ENCODE peak calls at places on chromosome 22, in five cellular contexts. H is spleen; Z is psoas muscle; S is aorta; J is CD8-positive, alpha-beta memory T cell. M is an unnamed sample.

GRCh38 chr22:38347944-38348750 is 30.9 kb upstream of the CSNK1E start:
- DNase-seq in H (peak; percentile 46), Z (no peak), S (no peak), J (no peak), M (no peak)

GRCh38 chr22:50139843-50140415 is 30.6 kb upstream of the PANX2 start:
- DNase-seq in H (no peak), Z (no peak), S (peak; percentile 49), J (no peak), M (no peak)

GRCh38 chr22:48234011-48234410 is 1471.6 kb downstream of the TBC1D22A start:
- DNase-seq in H (no peak), Z (no peak), S (no peak), J (no peak), M (no peak)

GRCh38 chr22:50600967-50601668 is 525 bp downstream of the MAPK8IP2 start:
- DNase-seq in H (peak; percentile 75), Z (no peak), S (peak; percentile 73), J (no peak), M (no peak)

GRCh38 chr22:38406617-38407016 is 48.4 kb downstream of the KCNJ4 start:
- DNase-seq in H (no peak), Z (no peak), S (no peak), J (no peak), M (no peak)

GRCh38 chr22:40485813-40486610 is 115.6 kb downstream of the SGSM3 start:
- DNase-seq in H (no peak), Z (peak; percentile 59), S (no peak), J (no peak), M (no peak)

GRCh38 chr22:44088976-44089570 is 65.0 kb downstream of the PARVB start:
- DNase-seq in H (no peak), Z (peak; percentile 57), S (no peak), J (no peak), M (no peak)

GRCh38 chr22:45972868-45973212 is 4.1 kb downstream of the WNT7B start:
- DNase-seq in H (no peak), Z (no peak), S (no peak), J (no peak), M (no peak)

GRCh38 chr22:33397381-33397907 is 339.3 kb upstream of the SYN3 start:
- DNase-seq in H (no peak), Z (no peak), S (no peak), J (no peak), M (no peak)

GRCh38 chr22:20258584-20259335 is 9.4 kb downstream of the RTN4R start:
- DNase-seq in H (no peak), Z (no peak), S (no peak), J (no peak), M (no peak)

GRCh38 chr22:46093796-46094195 is 56.5 kb upstream of the PPARA start:
- DNase-seq in H (no peak), Z (no peak), S (no peak), J (no peak), M (no peak)

GRCh38 chr22:44025171-44026065 is 1.3 kb downstream of the PARVB start:
- DNase-seq in H (peak; percentile 88), Z (peak; percentile 58), S (peak; percentile 72), J (no peak), M (no peak)

GRCh38 chr22:22591348-22592299 is 32.6 kb upstream of the PRAME start:
- DNase-seq in H (no peak), Z (no peak), S (no peak), J (no peak), M (no peak)

GRCh38 chr22:32531955-32532818 is 57.6 kb downstream of the FBXO7 start:
- DNase-seq in H (no peak), Z (peak; percentile 90), S (peak; percentile 88), J (no peak), M (no peak)

GRCh38 chr22:20251981-20252380 is 16.1 kb downstream of the RTN4R start:
- DNase-seq in H (no peak), Z (no peak), S (no peak), J (no peak), M (no peak)

GRCh38 chr22:44448271-44448780 is 49.7 kb downstream of the RTL6 start:
- DNase-seq in H (peak; percentile 68), Z (peak; percentile 77), S (peak; percentile 91), J (no peak), M (no peak)

GRCh38 chr22:49962012-49962750 is 1.6 kb downstream of the PIM3 start:
- DNase-seq in H (peak; percentile 92), Z (peak; percentile 94), S (peak; percentile 95), J (peak; percentile 75), M (peak; percentile 88)

GRCh38 chr22:49301398-49302149 is 526.1 kb downstream of the BRD1 start:
- DNase-seq in H (peak; percentile 67), Z (no peak), S (peak; percentile 73), J (no peak), M (no peak)

GRCh38 chr22:50148991-50149721 is 21.4 kb upstream of the PANX2 start:
- DNase-seq in H (peak; percentile 93), Z (no peak), S (no peak), J (peak; percentile 72), M (peak; percentile 45)

GRCh38 chr22:17695986-17696385 is 57.4 kb downstream of the BCL2L13 start:
- DNase-seq in H (no peak), Z (no peak), S (no peak), J (no peak), M (no peak)

GRCh38 chr22:20242393-20243175 is 25.5 kb downstream of the RTN4R start:
- DNase-seq in H (no peak), Z (no peak), S (no peak), J (peak; percentile 54), M (no peak)

GRCh38 chr22:18012528-18012927 is 11.8 kb downstream of the MICAL3 start:
- DNase-seq in H (no peak), Z (no peak), S (no peak), J (no peak), M (no peak)

GRCh38 chr22:17853066-17853465 is 78.8 kb upstream of the BID start:
- DNase-seq in H (no peak), Z (no peak), S (no peak), J (no peak), M (no peak)

GRCh38 chr22:28505416-28506156 is 174.1 kb downstream of the TTC28 start:
- DNase-seq in H (no peak), Z (peak; percentile 11), S (no peak), J (no peak), M (no peak)

DNA sequence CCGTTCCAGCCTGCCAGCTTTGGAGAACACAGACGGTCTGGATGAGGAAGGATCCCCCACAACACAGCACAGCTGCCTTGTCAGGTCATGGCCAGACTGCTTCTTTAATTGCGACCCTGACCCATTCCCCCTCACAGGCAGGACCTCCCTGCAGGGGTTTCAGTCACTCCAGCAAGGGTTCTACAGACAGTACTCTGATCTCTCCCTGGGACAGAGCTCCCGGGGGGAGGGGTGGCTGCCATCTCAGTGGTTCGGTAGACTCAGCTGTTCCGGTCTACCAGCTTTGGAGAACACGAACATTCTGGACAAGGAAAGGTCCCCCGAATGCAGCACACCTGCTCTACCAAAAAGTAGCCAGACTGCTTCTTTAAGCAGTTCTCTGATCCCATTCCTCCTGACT is 173.4 kb downstream of the TTC28 start:
- DNase-seq in H (no peak), Z (no peak), S (no peak), J (no peak), M (no peak)
- H3K27ac ChIP-seq in H (no peak overlapping the region), Z (no peak overlapping the region), S (no peak overlapping the region), J (no peak overlapping the region), M (no peak overlapping the region)

DNA sequence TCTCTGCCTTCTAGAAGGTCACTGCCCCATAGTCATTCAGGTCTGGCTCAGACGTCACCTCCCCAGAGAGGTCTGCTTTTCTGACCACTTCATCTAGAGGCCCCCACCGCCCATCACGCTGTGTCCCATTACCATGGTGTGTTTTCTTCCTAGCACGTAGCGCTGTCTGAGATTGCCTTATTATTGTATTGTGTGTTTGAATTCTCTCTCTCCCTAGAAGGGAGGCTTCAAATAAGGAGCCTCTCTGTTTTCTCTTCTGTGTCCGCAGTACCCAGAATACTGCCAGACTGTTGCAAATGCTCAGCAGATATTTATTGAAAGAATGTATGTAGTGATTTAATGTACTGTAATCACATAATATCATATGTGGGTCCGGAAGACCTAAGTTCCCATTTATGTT is 10.1 kb downstream of the TAB1 start:
- DNase-seq in H (peak; percentile 14), Z (no peak), S (no peak), J (no peak), M (no peak)
- H3K4me1 ChIP-seq in H (no peaks in the 10 kb centered on the region), Z (peaks cover 65% of the 10 kb centered on the region), S (no peaks in the 10 kb centered on the region), J (peaks cover 36% of the 10 kb centered on the region), M (peaks cover 16% of the 10 kb centered on the region)

DNA sequence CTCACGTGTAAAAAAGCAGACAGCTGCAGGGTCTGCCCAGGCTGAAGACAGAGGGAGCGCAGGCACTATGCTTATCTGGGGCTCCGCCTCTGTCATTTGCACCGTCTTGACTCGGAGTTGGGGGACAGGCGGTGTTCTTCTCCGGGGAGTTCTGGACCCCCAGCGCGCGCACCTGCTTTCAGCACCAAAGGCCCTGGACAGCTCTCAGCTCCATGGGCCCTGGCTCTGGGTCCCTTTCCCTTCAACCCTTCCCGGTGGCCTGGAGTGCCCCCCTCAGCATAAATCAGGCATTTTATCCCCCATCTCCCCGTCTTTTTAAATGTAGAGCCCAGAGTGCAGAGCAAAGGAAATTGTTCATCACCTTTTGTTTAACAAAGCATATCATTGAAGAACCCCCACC is 1.5 kb downstream of the SEZ6L start:
- DNase-seq in H (no peak), Z (peak; percentile 17), S (no peak), J (no peak), M (no peak)
- H3K27ac ChIP-seq in H (no peak overlapping the region), Z (no peak overlapping the region), S (no peak overlapping the region), J (no peak overlapping the region), M (no peak overlapping the region)

GRCh38 chr22:37213218-37213855 is 1.1 kb upstream of the SSTR3 start:
- DNase-seq in H (peak; percentile 72), Z (no peak), S (peak; percentile 69), J (no peak), M (no peak)

GRCh38 chr22:37212174-37212906 is at the start of gene SSTR3:
- DNase-seq in H (peak; percentile 61), Z (no peak), S (peak; percentile 72), J (no peak), M (no peak)

GRCh38 chr22:37210041-37210803 is 2.1 kb downstream of the SSTR3 start:
- DNase-seq in H (peak; percentile 70), Z (no peak), S (peak; percentile 55), J (no peak), M (no peak)

GRCh38 chr22:37211075-37211852 is 1.0 kb downstream of the SSTR3 start:
- DNase-seq in H (peak; percentile 67), Z (no peak), S (peak; percentile 33), J (no peak), M (no peak)

DNA sequence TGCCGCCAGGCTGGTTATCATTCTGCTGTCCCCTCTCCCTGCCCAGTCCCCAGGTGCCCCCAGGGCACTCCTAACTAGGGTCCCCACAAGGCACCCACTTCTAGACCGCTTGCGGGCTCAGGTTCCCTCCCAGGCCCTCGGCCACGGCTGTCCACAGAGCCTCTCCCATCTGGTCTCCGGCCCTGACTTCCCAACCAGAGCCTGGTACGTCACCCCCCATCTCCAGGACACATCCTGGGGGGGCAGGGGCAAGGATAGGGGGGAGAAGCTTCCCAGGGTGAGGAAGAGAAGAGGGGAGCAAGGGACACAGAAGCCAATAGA is 464 bp downstream of the SSTR3 start:
- DNase-seq in H (no peak), Z (no peak), S (peak; percentile 69), J (no peak), M (no peak)
- H3K4me1 ChIP-seq in H (no peaks in the 10 kb centered on the region), Z (no peaks in the 10 kb centered on the region), S (no peaks in the 10 kb centered on the region), J (peaks cover 32% of the 10 kb centered on the region), M (peaks cover 9% of the 10 kb centered on the region)

DNA sequence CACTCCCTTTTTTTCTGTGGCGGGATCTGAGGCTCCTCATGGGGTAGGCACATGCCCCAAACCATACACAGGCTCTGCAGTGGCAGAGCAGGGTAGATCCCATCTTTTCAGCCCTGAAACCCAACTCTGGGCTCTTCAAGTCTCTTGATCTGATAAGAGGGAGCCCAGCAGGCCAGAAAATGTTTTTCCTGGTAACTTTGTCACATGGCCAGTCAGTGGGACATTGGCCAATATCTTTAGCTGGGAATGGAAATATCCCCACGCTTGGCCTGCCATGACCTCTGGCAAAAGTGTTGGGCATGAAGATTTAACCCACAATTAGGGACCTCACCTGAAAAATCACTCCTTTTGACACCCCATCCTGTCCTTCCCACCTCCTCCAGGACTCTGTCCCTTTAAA is 8.1 kb downstream of the INPP5J start:
- DNase-seq in H (peak; percentile 39), Z (no peak), S (no peak), J (no peak), M (no peak)
- H3K27ac ChIP-seq in H (no peak overlapping the region), Z (no peak overlapping the region), S (no peak overlapping the region), J (no peak overlapping the region), M (no peak overlapping the region)

M was measured in effector memory CD4-positive, alpha-beta T cell.